ENCODE peak calls at places on chromosomes 16 and 17, in seven cellular contexts. J is pancreas, D is brain microvascular endothelial cell, A is IMR-90, H is neural progenitor cell, M is kidney epithelial cell, N is cardiac fibroblast. I is an unnamed sample.

GRCh38 chr17:40445769-40446468 is 2.7 kb downstream of the IGFBP4 start:
- DNase-seq in N (peak; percentile 50), J (no peak), H (no peak), D (no peak), M (no peak), A (peak; percentile 27), I (no peak)

GRCh38 chr17:79026345-79027273 is 2.6 kb downstream of the C1QTNF1 start:
- DNase-seq in N (peak; percentile 88), D (no peak), M (no peak), A (peak; percentile 68), H (no peak), J (no peak), I (peak; percentile 78)

GRCh38 chr17:51427259-51428255 is 167.2 kb downstream of the UTP18 start:
- DNase-seq in A (no peak), H (no peak), N (no peak), D (no peak), M (no peak), J (no peak), I (no peak)

GRCh38 chr17:82791532-82791931 is 39.7 kb downstream of the TBCD start:
- DNase-seq in H (no peak), N (peak; percentile 72), A (peak; percentile 98), J (no peak), D (peak; percentile 93), M (peak; percentile 97), I (peak; percentile 36)

GRCh38 chr16:67666538-67667433 is at the start of the genes C16orf86 and ENKD1:
- DNase-seq in H (peak; percentile 96), N (peak; percentile 84), J (peak; percentile 87), M (peak; percentile 34), A (peak; percentile 41), D (peak; percentile 23), I (peak; percentile 71)

GRCh38 chr16:56793504-56793903 is 63.6 kb downstream of the NUP93 start:
- DNase-seq in A (peak; percentile 51), N (peak; percentile 69), M (no peak), H (no peak), D (peak; percentile 53), J (no peak), I (peak; percentile 41)

GRCh38 chr17:63274156-63274555 is 171.9 kb downstream of the CYB561 start:
- DNase-seq in H (no peak), N (peak; percentile 83), D (peak; percentile 50), A (peak; percentile 89), J (no peak), M (no peak), I (peak; percentile 60)

GRCh38 chr16:11639925-11640899 is 28.0 kb upstream of the SNN start:
- DNase-seq in N (peak; percentile 99), M (peak; percentile 73), H (peak; percentile 45), A (peak; percentile 100), J (peak; percentile 86), D (peak; percentile 97), I (peak; percentile 99)

GRCh38 chr16:1932050-1933028 is 10.7 kb downstream of the MSRB1 start:
- DNase-seq in M (no peak), J (peak; percentile 75), H (peak; percentile 58), A (no peak), D (no peak), N (no peak), I (no peak)

GRCh38 chr17:35864853-35865252 is 3.8 kb downstream of the HEATR9 start:
- DNase-seq in M (no peak), H (no peak), A (no peak), D (no peak), N (no peak), J (no peak), I (no peak)

GRCh38 chr17:35865412-35866355 is 3.0 kb downstream of the HEATR9 start:
- DNase-seq in D (no peak), A (peak; percentile 61), N (peak; percentile 67), J (no peak), H (no peak), M (no peak), I (peak; percentile 28)

GRCh38 chr17:35871415-35871814 is 2.7 kb upstream of the HEATR9 start:
- DNase-seq in M (no peak), D (no peak), N (no peak), J (no peak), H (peak; percentile 13), A (no peak), I (no peak)

GRCh38 chr17:35868791-35869190 is at the start of gene HEATR9:
- DNase-seq in M (no peak), H (no peak), J (no peak), A (no peak), D (no peak), N (no peak), I (no peak)

DNA sequence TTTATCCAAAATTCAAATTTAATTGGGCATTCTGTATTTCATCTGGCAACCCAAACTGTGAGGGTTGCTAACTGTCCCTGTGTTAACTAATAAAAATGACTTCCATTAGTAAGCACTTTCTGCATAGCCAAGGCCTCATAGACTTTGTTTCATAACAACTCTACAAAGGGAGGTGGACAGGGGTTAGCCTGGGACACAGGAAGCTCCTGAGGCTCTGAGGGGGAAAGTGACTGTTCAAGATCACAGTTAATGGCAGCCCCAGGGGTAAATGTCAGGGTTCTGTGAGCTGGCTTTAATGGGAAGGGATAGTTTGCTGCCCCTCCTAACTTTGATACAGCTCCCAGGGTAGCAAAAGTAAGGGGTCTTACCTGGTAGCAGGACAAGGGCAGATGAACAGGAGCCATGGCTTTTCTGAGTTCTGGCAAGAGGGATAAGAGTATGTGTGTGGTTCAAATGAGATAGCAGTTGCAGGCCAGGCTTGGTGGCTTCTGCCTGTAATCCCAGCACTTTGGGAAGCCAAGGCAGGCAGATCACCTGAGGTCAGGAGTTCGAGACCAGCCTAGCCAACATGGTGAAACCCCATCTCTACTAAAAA is 2.2 kb downstream of the HEATR9 start:
- DNase-seq in A (peak; percentile 16), D (no peak), H (no peak), M (no peak), J (no peak), N (peak; percentile 54), I (peak; percentile 9)
- H3K4me3 ChIP-seq in A (no peak overlapping the region), D (no peak overlapping the region), H (no peak overlapping the region), M (no peak overlapping the region), J (no peak overlapping the region), N (no peak overlapping the region), I (no peak overlapping the region)

GRCh38 chr16:20520103-20520502 is 56.1 kb downstream of the ACSM2B start:
- DNase-seq in N (no peak), J (no peak), A (no peak), H (no peak), M (no peak), D (no peak), I (no peak)

GRCh38 chr16:20519231-20519630 is 56.9 kb downstream of the ACSM2B start:
- DNase-seq in D (no peak), H (no peak), J (no peak), N (no peak), M (no peak), A (no peak), I (no peak)

GRCh38 chr16:20515580-20516179 is 60.5 kb downstream of the ACSM2B start:
- DNase-seq in J (no peak), A (no peak), H (no peak), M (no peak), N (peak; percentile 5), D (no peak), I (no peak)

DNA sequence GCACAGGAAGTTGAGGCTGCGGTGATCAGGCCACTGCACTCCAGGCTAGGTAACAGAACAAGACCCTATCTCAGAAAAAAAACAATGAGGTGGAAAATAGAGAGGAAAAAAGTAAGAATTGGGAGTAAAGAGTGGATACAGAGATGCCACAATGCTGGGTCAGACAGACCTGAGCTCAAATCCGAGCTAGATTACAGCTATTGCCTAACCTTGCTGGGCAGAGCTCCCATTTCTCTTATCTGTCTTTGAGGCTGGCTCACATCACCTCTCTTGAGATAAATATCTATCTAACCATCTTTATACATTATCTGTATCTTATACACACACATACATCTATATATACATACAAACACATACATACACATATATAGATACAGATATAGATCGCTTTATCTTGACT is 59.0 kb downstream of the ACSM2B start:
- DNase-seq in M (no peak), D (no peak), A (no peak), H (no peak), J (no peak), N (no peak), I (no peak)
- TF ChIP-seq CTCF in M (no peak), D (no peak), A (no peak), H (no peak), J (no peak), N (no peak), I (no peak)

DNA sequence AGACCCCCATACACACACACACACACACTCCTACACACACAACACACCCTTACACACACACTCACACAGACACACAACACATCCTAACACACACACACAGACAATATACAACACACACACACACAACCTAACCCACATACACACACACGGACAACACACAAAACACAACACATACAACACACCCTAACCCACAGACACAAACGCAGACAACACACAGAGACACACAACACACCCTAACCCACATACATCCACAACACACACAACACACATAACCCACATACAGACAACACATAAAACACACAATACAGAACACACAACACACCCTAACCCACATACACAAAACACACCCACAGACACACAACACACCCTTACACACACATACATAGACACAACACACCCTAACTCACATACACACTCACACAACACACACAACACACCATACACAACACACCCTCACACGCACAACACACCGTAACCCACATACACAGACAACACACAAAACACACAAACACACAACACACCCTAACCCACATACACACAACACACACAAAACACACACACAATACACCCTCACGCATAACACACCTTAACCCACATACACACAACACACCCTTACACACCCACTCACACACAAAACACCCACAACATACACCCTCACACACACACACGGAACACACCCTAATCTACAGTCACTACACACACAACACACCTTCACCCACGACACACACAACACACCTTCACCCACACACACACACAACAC is 4.4 kb downstream of the ASGR1 start:
- DNase-seq in N (no peak), M (no peak), A (no peak), D (no peak), H (no peak), J (no peak), I (no peak)
- H3K4me3 ChIP-seq in N (no peak overlapping the region), M (no peak overlapping the region), A (no peak overlapping the region), D (no peak overlapping the region), H (peak overlapping the region; percentile 25), J (no peak overlapping the region), I (no peak overlapping the region)

GRCh38 chr17:27651411-27652345 is 20.7 kb downstream of the LGALS9 start:
- DNase-seq in J (peak; percentile 74), D (peak; percentile 57), N (peak; percentile 58), M (no peak), A (peak; percentile 39), H (peak; percentile 60), I (peak; percentile 19)
- TF ChIP-seq CTCF in J (peak; percentile 95), D (peak; percentile 77), N (peak; percentile 66), M (peak; percentile 62), A (peak; percentile 64), H (peak; percentile 96), I (peak; percentile 66)

GRCh38 chr17:49962599-49963276 is 6.3 kb upstream of the DLX4 start:
- DNase-seq in M (no peak), J (no peak), A (no peak), H (no peak), D (no peak), N (no peak), I (no peak)
- H3K4me3 ChIP-seq in M (no peak overlapping the region), J (no peak overlapping the region), A (no peak overlapping the region), H (no peak overlapping the region), D (no peak overlapping the region), N (no peak overlapping the region), I (no peak overlapping the region)

DNA sequence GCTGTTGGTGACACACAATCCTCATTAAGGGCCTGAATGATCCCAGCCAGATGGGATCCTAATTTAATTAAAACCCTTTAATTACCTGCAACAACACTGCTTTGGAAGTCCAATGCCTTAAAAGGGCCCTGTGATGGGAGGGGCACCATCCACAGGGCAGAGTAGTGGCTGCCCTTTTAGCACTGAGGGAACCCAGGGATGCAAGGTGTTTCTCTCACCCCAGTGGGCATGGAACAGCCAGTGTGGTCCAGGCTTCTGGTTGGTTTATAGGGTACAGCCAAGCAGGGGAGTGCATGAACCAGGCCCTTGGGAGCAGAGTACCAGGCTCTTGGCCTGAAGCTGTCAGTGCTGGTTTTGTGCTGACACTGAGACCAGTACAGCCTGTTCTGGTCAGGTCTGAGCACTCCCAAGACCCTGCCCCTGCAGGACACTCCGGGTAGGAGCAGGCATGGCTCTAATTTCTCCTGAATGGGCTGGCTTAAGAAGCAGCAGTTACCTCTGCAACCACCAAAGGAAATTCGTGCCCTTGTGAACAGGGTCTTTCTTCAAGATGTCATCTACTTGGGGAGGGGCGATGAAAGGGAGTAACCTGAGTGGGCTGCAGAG is 9.9 kb downstream of the NXPH3 start:
- DNase-seq in M (no peak), A (no peak), H (peak; percentile 71), D (no peak), J (no peak), N (peak; percentile 20), I (no peak)
- TF ChIP-seq CTCF in M (peak; percentile 24), A (peak; percentile 13), H (peak; percentile 56), D (peak; percentile 59), J (no peak), N (peak; percentile 34), I (peak; percentile 7)

I was measured in AG10803.